ENCODE peak calls at places on chromosomes 2 and 18, in four cellular contexts. One of them, this sample, is unnamed.

GRCh38 chr18:62179213-62179612 is 7.6 kb downstream of the PIGN start:
- DNase-seq in GM13976: no peak
- DNase-seq in tibial artery: no peak
- DNase-seq in coronary artery: no peak
- DNase-seq in this sample: no peak

GRCh38 chr18:22632191-22632590 is 214.5 kb upstream of the CTAGE1 start:
- DNase-seq in tibial artery: no peak
- DNase-seq in GM13976: no peak
- DNase-seq in coronary artery: no peak
- DNase-seq in this sample: no peak

GRCh38 chr2:105125428-105125827 is 87.6 kb downstream of the MRPS9 start:
- DNase-seq in coronary artery: no peak
- DNase-seq in GM13976: no peak
- DNase-seq in tibial artery: no peak
- DNase-seq in this sample: no peak

GRCh38 chr2:21890041-21890440 is 766.3 kb downstream of the TDRD15 start:
- DNase-seq in GM13976: no peak
- DNase-seq in tibial artery: no peak
- DNase-seq in coronary artery: no peak
- DNase-seq in this sample: no peak

GRCh38 chr2:239201531-239201876 is 199.3 kb downstream of the HDAC4 start:
- DNase-seq in coronary artery: no peak
- DNase-seq in GM13976: peak
- DNase-seq in tibial artery: peak
- DNase-seq in this sample: no peak

GRCh38 chr2:233438573-233439147 is 84.4 kb downstream of the DGKD start:
- DNase-seq in GM13976: no peak
- DNase-seq in tibial artery: peak
- DNase-seq in coronary artery: no peak
- DNase-seq in this sample: no peak

GRCh38 chr2:100107911-100108647 is 34.3 kb downstream of the AFF3 start:
- DNase-seq in GM13976: no peak
- DNase-seq in coronary artery: no peak
- DNase-seq in tibial artery: no peak
- DNase-seq in this sample: no peak

GRCh38 chr2:110848519-110848918 is 116.1 kb downstream of the ACOXL start:
- DNase-seq in coronary artery: no peak
- DNase-seq in GM13976: no peak
- DNase-seq in tibial artery: no peak
- DNase-seq in this sample: no peak

GRCh38 chr2:219118504-219118903 is 42.1 kb downstream of the NHEJ1 start:
- DNase-seq in GM13976: no peak
- DNase-seq in coronary artery: no peak
- DNase-seq in tibial artery: no peak
- DNase-seq in this sample: no peak

GRCh38 chr2:7400628-7401027 is 483.4 kb downstream of the RNF144A start:
- DNase-seq in tibial artery: no peak
- DNase-seq in GM13976: no peak
- DNase-seq in coronary artery: no peak
- DNase-seq in this sample: no peak

GRCh38 chr2:151043484-151043883 is 218.2 kb downstream of the RBM43 start:
- DNase-seq in coronary artery: no peak
- DNase-seq in GM13976: no peak
- DNase-seq in tibial artery: no peak
- DNase-seq in this sample: no peak

GRCh38 chr2:46352621-46353020 is 55.4 kb downstream of the EPAS1 start:
- DNase-seq in tibial artery: no peak
- DNase-seq in GM13976: no peak
- DNase-seq in coronary artery: no peak
- DNase-seq in this sample: no peak

GRCh38 chr2:45851576-45852304 is 200.3 kb downstream of the PRKCE start:
- DNase-seq in GM13976: no peak
- DNase-seq in tibial artery: no peak
- DNase-seq in coronary artery: no peak
- DNase-seq in this sample: no peak

GRCh38 chr18:34976899-34977786 is 64.1 kb upstream of the MAPRE2 start:
- DNase-seq in coronary artery: peak
- DNase-seq in tibial artery: peak
- DNase-seq in GM13976: peak
- DNase-seq in this sample: peak

GRCh38 chr2:63520793-63521192 is 67.5 kb downstream of the WDPCP start:
- DNase-seq in coronary artery: no peak
- DNase-seq in tibial artery: no peak
- DNase-seq in GM13976: no peak
- DNase-seq in this sample: no peak

GRCh38 chr18:58276640-58277456 is 232.8 kb downstream of the NEDD4L start:
- DNase-seq in coronary artery: no peak
- DNase-seq in tibial artery: no peak
- DNase-seq in GM13976: no peak
- DNase-seq in this sample: no peak

GRCh38 chr2:128775401-128776285 is 457.0 kb upstream of the HS6ST1 start:
- DNase-seq in GM13976: no peak
- DNase-seq in tibial artery: no peak
- DNase-seq in coronary artery: peak
- DNase-seq in this sample: peak

GRCh38 chr18:59724116-59724515 is 26.9 kb upstream of the CCBE1 start:
- DNase-seq in GM13976: no peak
- DNase-seq in tibial artery: no peak
- DNase-seq in coronary artery: no peak
- DNase-seq in this sample: no peak

GRCh38 chr2:134558208-134558890 is 160.5 kb downstream of the TMEM163 start:
- DNase-seq in GM13976: no peak
- DNase-seq in tibial artery: no peak
- DNase-seq in coronary artery: no peak
- DNase-seq in this sample: no peak

GRCh38 chr2:240711296-240711695 is 19.6 kb downstream of the AQP12A start:
- DNase-seq in coronary artery: no peak
- DNase-seq in GM13976: no peak
- DNase-seq in tibial artery: no peak
- DNase-seq in this sample: no peak

GRCh38 chr2:43178602-43179542 is 47.5 kb downstream of the ZFP36L2 start:
- DNase-seq in coronary artery: peak
- DNase-seq in tibial artery: peak
- DNase-seq in GM13976: no peak
- DNase-seq in this sample: no peak

GRCh38 chr2:30737326-30737610 is 70.0 kb downstream of the CAPN13 start:
- DNase-seq in coronary artery: no peak
- DNase-seq in tibial artery: peak
- DNase-seq in GM13976: no peak
- DNase-seq in this sample: no peak
- TF ChIP-seq CTCF in coronary artery: no peak
- TF ChIP-seq CTCF in tibial artery: no peak
- TF ChIP-seq CTCF in GM13976: no peak
- TF ChIP-seq CTCF in this sample: no peak

GRCh38 chr2:209936106-209936663 is 66.3 kb upstream of the RPE start:
- DNase-seq in tibial artery: no peak
- DNase-seq in coronary artery: no peak
- DNase-seq in GM13976: no peak
- DNase-seq in this sample: no peak

GRCh38 chr2:209937893-209938292 is 64.5 kb upstream of the RPE start:
- DNase-seq in coronary artery: no peak
- DNase-seq in GM13976: no peak
- DNase-seq in tibial artery: no peak
- DNase-seq in this sample: no peak

GRCh38 chr2:209938906-209939305 is 63.5 kb upstream of the RPE start:
- DNase-seq in tibial artery: no peak
- DNase-seq in GM13976: no peak
- DNase-seq in coronary artery: no peak
- DNase-seq in this sample: no peak

GRCh38 chr2:209929369-209929768 is 73.1 kb upstream of the RPE start:
- DNase-seq in tibial artery: no peak
- DNase-seq in coronary artery: no peak
- DNase-seq in GM13976: no peak
- DNase-seq in this sample: no peak

DNA sequence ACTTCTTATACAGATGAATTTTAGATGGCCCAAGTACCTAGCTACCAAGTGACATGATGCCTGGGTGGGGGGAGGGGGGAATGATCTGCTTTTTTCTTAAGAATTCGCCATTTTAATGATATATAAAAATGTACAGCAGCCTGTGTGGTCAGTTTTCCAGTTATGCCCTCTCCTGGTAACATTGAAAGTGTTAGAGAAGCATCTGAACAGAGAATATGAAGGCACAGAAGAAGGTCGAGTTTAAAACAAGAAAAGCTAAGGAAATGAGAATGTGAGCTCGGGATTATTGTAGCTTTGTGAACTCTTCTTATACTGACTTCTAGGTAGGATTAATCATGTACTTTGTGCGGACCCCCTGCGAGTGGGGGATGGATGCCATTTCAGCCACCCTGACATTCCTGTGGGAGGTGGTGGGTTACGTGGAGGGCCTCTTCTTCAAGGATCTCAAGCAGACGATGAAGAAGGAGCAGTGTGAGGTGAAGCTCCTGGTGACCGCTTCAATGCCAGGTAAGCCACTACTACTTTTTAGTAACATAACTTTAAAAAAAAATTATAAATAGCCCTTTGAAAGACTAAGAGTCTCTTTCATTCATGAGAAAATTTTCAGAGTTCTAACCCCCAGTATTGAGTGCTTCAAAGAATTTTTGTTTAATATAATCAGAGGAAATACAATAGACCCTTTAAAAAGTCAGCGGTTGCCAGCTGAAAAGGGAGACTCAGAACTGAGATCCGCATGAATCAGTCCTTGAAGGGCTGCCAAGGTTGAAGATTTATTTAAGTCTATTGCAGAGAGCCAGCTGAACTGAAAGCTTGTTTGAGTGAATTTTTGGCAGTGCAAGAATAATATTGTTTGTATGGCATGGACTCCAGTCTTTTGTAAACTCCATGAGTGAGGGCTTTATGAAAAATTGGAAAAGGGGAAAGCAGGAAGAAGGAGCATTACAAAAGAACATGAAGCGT is 68.7 kb upstream of the RPE start:
- DNase-seq in GM13976: no peak
- DNase-seq in coronary artery: no peak
- DNase-seq in tibial artery: no peak
- DNase-seq in this sample: no peak
- TF ChIP-seq CTCF in GM13976: no peak
- TF ChIP-seq CTCF in coronary artery: no peak
- TF ChIP-seq CTCF in tibial artery: no peak
- TF ChIP-seq CTCF in this sample: peak

GRCh38 chr18:60965856-60966255 is 367.4 kb upstream of the CDH20 start:
- DNase-seq in coronary artery: no peak
- DNase-seq in GM13976: no peak
- DNase-seq in tibial artery: no peak
- DNase-seq in this sample: no peak
- TF ChIP-seq CTCF in coronary artery: no peak
- TF ChIP-seq CTCF in GM13976: no peak
- TF ChIP-seq CTCF in tibial artery: no peak
- TF ChIP-seq CTCF in this sample: no peak

GRCh38 chr18:32333781-32334180 is 136.9 kb downstream of the GAREM1 start:
- DNase-seq in tibial artery: no peak
- DNase-seq in GM13976: no peak
- DNase-seq in coronary artery: no peak
- DNase-seq in this sample: no peak
- TF ChIP-seq CTCF in tibial artery: no peak
- TF ChIP-seq CTCF in GM13976: no peak
- TF ChIP-seq CTCF in coronary artery: no peak
- TF ChIP-seq CTCF in this sample: no peak

GRCh38 chr2:145638675-145639074 is 1118.8 kb upstream of the ZEB2 start:
- DNase-seq in coronary artery: no peak
- DNase-seq in GM13976: peak
- DNase-seq in tibial artery: no peak
- DNase-seq in this sample: no peak
- TF ChIP-seq CTCF in coronary artery: no peak
- TF ChIP-seq CTCF in GM13976: no peak
- TF ChIP-seq CTCF in tibial artery: no peak
- TF ChIP-seq CTCF in this sample: peak

GRCh38 chr2:196337618-196337953 is 166.2 kb upstream of the STK17B start:
- DNase-seq in coronary artery: no peak
- DNase-seq in tibial artery: no peak
- DNase-seq in GM13976: no peak
- DNase-seq in this sample: no peak
- TF ChIP-seq CTCF in coronary artery: no peak
- TF ChIP-seq CTCF in tibial artery: no peak
- TF ChIP-seq CTCF in GM13976: no peak
- TF ChIP-seq CTCF in this sample: peak